ENCODE peak calls at places on chromosomes 4 and X, in five cellular contexts. C is colonic mucosa, A is left lung, F is breast epithelium, V is ovary. R is an unnamed sample.

GRCh38 chr4:5416637-5417036 is 291.7 kb downstream of the EVC2 start:
- DNase-seq in A (no peak), F (no peak), V (no peak), C (no peak), R (no peak)

GRCh38 chrX:87702795-87703194 is 185.2 kb downstream of the KLHL4 start:
- DNase-seq in A (no peak), F (no peak), V (no peak), C (no peak), R (no peak)

GRCh38 chrX:133838761-133839676 is 146.4 kb downstream of the GPC3 start:
- DNase-seq in C (peak; percentile 50), F (no peak), V (no peak), A (no peak), R (no peak)

GRCh38 chr4:165464813-165465381 is 86.1 kb downstream of the CPE start:
- DNase-seq in F (no peak), C (no peak), A (no peak), V (no peak), R (no peak)

GRCh38 chr4:38948551-38948950 is 80.9 kb downstream of the FAM114A1 start:
- DNase-seq in V (peak; percentile 63), A (no peak), C (no peak), F (no peak), R (no peak)

GRCh38 chr4:113445286-113445685 is 316.3 kb downstream of the CAMK2D start:
- DNase-seq in V (peak; percentile 49), A (peak; percentile 40), F (no peak), C (peak; percentile 24), R (no peak)

GRCh38 chr4:53459548-53459947 is 82.1 kb downstream of the FIP1L1 start:
- DNase-seq in C (no peak), F (no peak), V (no peak), A (no peak), R (no peak)

GRCh38 chr4:134202136-134202535 is 547 bp upstream of the PABPC4L start:
- DNase-seq in F (no peak), V (no peak), C (no peak), A (no peak), R (no peak)

GRCh38 chr4:39032218-39033085 is at the start of gene TMEM156:
- DNase-seq in A (no peak), V (no peak), F (no peak), C (no peak), R (no peak)

GRCh38 chr4:159248383-159249178 is 145.7 kb downstream of the RAPGEF2 start:
- DNase-seq in C (no peak), V (no peak), F (no peak), A (no peak), R (no peak)

GRCh38 chr4:1246901-1247810 is 1.8 kb downstream of the CTBP1 start:
- DNase-seq in A (peak; percentile 34), F (no peak), C (no peak), V (peak; percentile 49), R (no peak)

GRCh38 chr4:87865960-87866598 is 33.3 kb downstream of the MEPE start:
- DNase-seq in V (no peak), A (no peak), F (no peak), C (no peak), R (no peak)

GRCh38 chr4:64417974-64418373 is 8.7 kb upstream of the TECRL start:
- DNase-seq in V (no peak), A (no peak), C (no peak), F (no peak), R (no peak)

GRCh38 chr4:75671802-75672421 is 1.3 kb downstream of the G3BP2 start:
- DNase-seq in C (no peak), V (no peak), A (no peak), F (no peak), R (no peak)

GRCh38 chr4:64756016-64756415 is 346.8 kb upstream of the TECRL start:
- DNase-seq in F (no peak), A (no peak), C (no peak), V (no peak), R (no peak)

GRCh38 chr4:156295676-156296075 is 342.0 kb upstream of the CTSO start:
- DNase-seq in C (no peak), F (no peak), A (no peak), V (no peak), R (no peak)

GRCh38 chr4:130478406-130478805 is 1382.5 kb downstream of the C4orf33 start:
- DNase-seq in V (no peak), A (no peak), F (no peak), C (no peak), R (no peak)

GRCh38 chrX:152844256-152844655 is 13.4 kb downstream of the NSDHL start:
- DNase-seq in V (no peak), C (no peak), A (no peak), F (no peak), R (no peak)

GRCh38 chr4:168631241-168632151 is 134.6 kb downstream of the PALLD start:
- DNase-seq in F (peak; percentile 42), A (peak; percentile 59), V (peak; percentile 78), C (peak; percentile 70), R (no peak)

GRCh38 chrX:134688839-134689238 is 30.6 kb upstream of the PLAC1 start:
- DNase-seq in A (no peak), F (no peak), V (no peak), C (no peak), R (no peak)

GRCh38 chr4:134544303-134544761 is 342.7 kb upstream of the PABPC4L start:
- DNase-seq in F (no peak), A (no peak), V (no peak), C (no peak), R (no peak)

GRCh38 chr4:2465032-2465431 is 3.9 kb upstream of the RNF4 start:
- DNase-seq in F (no peak), C (no peak), A (no peak), V (no peak), R (no peak)

GRCh38 chrX:149274516-149275105 is 230.5 kb downstream of the IDS start:
- DNase-seq in C (no peak), F (no peak), A (no peak), V (no peak), R (no peak)

GRCh38 chr4:80926446-80926845 is 104.1 kb upstream of the BMP3 start:
- DNase-seq in A (no peak), C (no peak), F (no peak), V (no peak), R (no peak)

GRCh38 chr4:149709640-149710039 is 106.0 kb downstream of the IQCM start:
- DNase-seq in C (no peak), A (no peak), V (no peak), F (no peak), R (no peak)

GRCh38 chr4:3820016-3820805 is 54.0 kb downstream of the ADRA2C start:
- DNase-seq in V (no peak), F (no peak), A (no peak), C (no peak), R (no peak)

GRCh38 chrX:112789931-112790330 is 50.7 kb downstream of the AMOT start:
- DNase-seq in F (no peak), A (no peak), V (no peak), C (no peak), R (no peak)

GRCh38 chr4:152255437-152255836 is 280.5 kb downstream of the FBXW7 start:
- DNase-seq in F (no peak), C (no peak), V (no peak), A (no peak), R (no peak)

GRCh38 chr4:154389142-154389541 is 102.5 kb downstream of the DCHS2 start:
- DNase-seq in C (no peak), A (no peak), F (no peak), V (no peak), R (no peak)

GRCh38 chr4:23631255-23631950 is 258.4 kb downstream of the PPARGC1A start:
- DNase-seq in A (no peak), V (no peak), C (no peak), F (no peak), R (no peak)

DNA sequence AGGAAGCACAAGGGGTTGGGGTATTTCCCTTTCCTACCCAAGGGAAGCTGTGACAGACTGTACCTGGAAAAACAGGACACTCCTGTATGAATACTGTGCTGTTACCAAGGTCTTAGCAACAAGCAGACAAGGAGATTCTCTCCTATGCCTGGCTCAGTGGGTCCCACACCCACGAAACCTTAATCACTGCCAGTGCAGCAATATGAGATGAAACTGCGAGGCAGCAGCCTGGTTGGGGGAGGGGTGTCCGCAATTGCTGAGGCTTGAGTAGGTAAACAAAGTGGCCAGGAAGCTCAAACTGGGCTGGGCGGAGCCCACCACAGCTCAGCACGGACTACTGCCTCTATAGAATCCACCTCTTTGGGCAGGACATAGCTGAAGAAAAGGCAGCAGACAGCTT is 197.7 kb downstream of the INPP4B start:
- DNase-seq in F (no peak), C (no peak), A (no peak), V (no peak), R (no peak)
- H3K9me3 ChIP-seq in F (peaks cover 13% of the 10 kb centered on the region), C (no peaks in the 10 kb centered on the region), A (peaks cover 42% of the 10 kb centered on the region), V (no peaks in the 10 kb centered on the region), R (no peaks in the 10 kb centered on the region)

GRCh38 chrX:81957318-81957717 is 755.4 kb downstream of the SH3BGRL start:
- DNase-seq in V (no peak), A (no peak), C (no peak), F (no peak), R (no peak)
- H3K9me3 ChIP-seq in V (no peaks in the 10 kb centered on the region), A (no peaks in the 10 kb centered on the region), C (no peaks in the 10 kb centered on the region), F (no peaks in the 10 kb centered on the region), R (no peaks in the 10 kb centered on the region)

DNA sequence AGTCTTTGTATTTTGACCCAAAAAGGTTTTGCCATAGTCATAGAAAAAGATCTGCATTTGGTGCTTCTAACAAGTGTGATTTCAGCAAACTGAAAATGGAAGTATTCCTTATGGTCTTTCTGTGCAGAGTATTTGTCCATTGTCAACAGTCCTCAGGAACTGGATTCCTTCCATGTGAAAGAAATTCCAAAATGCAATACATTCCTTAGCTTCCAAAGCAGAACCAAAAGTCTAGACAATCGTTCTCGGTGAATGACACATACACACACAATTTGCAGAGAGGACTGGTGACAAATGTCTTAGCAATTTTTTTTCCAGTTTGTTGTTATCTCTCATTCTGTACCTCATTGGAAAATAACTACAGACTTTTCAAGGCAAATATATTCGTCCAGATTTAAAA is 562.2 kb upstream of the SLIT2 start:
- DNase-seq in A (no peak), C (no peak), V (no peak), F (no peak), R (no peak)
- H3K9me3 ChIP-seq in A (no peaks in the 10 kb centered on the region), C (no peaks in the 10 kb centered on the region), V (no peaks in the 10 kb centered on the region), F (no peaks in the 10 kb centered on the region), R (no peaks in the 10 kb centered on the region)

GRCh38 chrX:155956099-155956498 is 41.4 kb upstream of the IL9R start:
- DNase-seq in A (no peak), V (no peak), C (no peak), F (no peak), R (no peak)

GRCh38 chrX:155953055-155953454 is 44.4 kb upstream of the IL9R start:
- DNase-seq in F (no peak), V (no peak), C (no peak), A (no peak), R (no peak)

GRCh38 chrX:155956649-155957048 is 40.8 kb upstream of the IL9R start:
- DNase-seq in V (no peak), A (no peak), F (no peak), C (no peak), R (no peak)

GRCh38 chrX:155957843-155958242 is 39.7 kb upstream of the IL9R start:
- DNase-seq in A (no peak), F (no peak), V (no peak), C (no peak), R (no peak)

DNA sequence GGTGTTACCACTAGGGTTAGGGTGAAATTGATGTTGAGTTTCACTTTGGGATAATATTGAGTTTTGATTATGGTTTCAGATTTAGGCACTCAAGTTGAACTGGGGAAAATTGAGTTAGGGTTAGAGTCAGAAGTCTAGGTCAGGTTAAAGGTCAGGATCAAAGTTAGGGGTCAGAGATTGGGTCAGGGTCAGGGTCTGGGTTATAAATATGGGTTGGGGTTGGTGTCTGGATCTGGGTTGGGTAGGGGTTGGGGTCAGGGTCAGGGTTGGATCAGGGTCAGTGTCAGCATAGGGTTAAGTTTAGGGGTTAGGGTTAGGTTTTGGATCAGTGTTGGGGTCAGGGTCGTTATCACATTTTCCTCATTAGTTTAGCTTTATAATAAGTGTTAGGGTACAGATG is 42.7 kb upstream of the IL9R start:
- DNase-seq in F (no peak), C (no peak), V (no peak), A (no peak), R (no peak)
- H3K9me3 ChIP-seq in F (no peaks in the 10 kb centered on the region), C (no peaks in the 10 kb centered on the region), V (no peaks in the 10 kb centered on the region), A (no peaks in the 10 kb centered on the region), R (no peaks in the 10 kb centered on the region)

R was measured in T-helper 17 cell.